ENCODE peak calls at places on chromosomes 12 and 14, in nine cellular contexts. One of them, this sample, is unnamed.

GRCh38 chr14:85528882-85529585 is 910 bp upstream of the FLRT2 start:
- DNase-seq in ELR: peak; percentile 87
- DNase-seq in endothelial cell: no peak
- DNase-seq in Calu3: no peak
- DNase-seq in Caki2: peak; percentile 49
- DNase-seq in KG1: no peak
- DNase-seq in stimulated activated CD8-positive, alpha-beta memory T cell treated with anti-CD3 and anti-CD28 coated beads, Interleukin-15, amount 100 ng/mL, for 24 hours: no peak
- DNase-seq in progenitor cell of endocrine pancreas: no peak
- DNase-seq in NCI-H2171 treated with DMSO at 0.1 percent for 48 hours: no peak
- DNase-seq in this sample: no peak

GRCh38 chr14:74425525-74426201 is 347 bp downstream of the SYNDIG1L start:
- DNase-seq in ELR: peak; percentile 49
- DNase-seq in endothelial cell: peak; percentile 81
- DNase-seq in Calu3: peak; percentile 54
- DNase-seq in Caki2: peak; percentile 14
- DNase-seq in KG1: peak; percentile 2
- DNase-seq in stimulated activated CD8-positive, alpha-beta memory T cell treated with anti-CD3 and anti-CD28 coated beads, Interleukin-15, amount 100 ng/mL, for 24 hours: peak; percentile 27
- DNase-seq in progenitor cell of endocrine pancreas: peak; percentile 80
- DNase-seq in NCI-H2171 treated with DMSO at 0.1 percent for 48 hours: no peak
- DNase-seq in this sample: no peak

GRCh38 chr12:67415473-67415872 is 146.3 kb downstream of the CAND1 start:
- DNase-seq in ELR: peak; percentile 42
- DNase-seq in endothelial cell: peak; percentile 10
- DNase-seq in Calu3: peak; percentile 15
- DNase-seq in Caki2: peak; percentile 47
- DNase-seq in KG1: no peak
- DNase-seq in stimulated activated CD8-positive, alpha-beta memory T cell treated with anti-CD3 and anti-CD28 coated beads, Interleukin-15, amount 100 ng/mL, for 24 hours: no peak
- DNase-seq in progenitor cell of endocrine pancreas: no peak
- DNase-seq in NCI-H2171 treated with DMSO at 0.1 percent for 48 hours: peak; percentile 79
- DNase-seq in this sample: no peak

GRCh38 chr14:45905672-45906071 is 652.7 kb upstream of the MIS18BP1 start:
- DNase-seq in ELR: no peak
- DNase-seq in endothelial cell: no peak
- DNase-seq in Calu3: no peak
- DNase-seq in Caki2: no peak
- DNase-seq in KG1: no peak
- DNase-seq in stimulated activated CD8-positive, alpha-beta memory T cell treated with anti-CD3 and anti-CD28 coated beads, Interleukin-15, amount 100 ng/mL, for 24 hours: no peak
- DNase-seq in progenitor cell of endocrine pancreas: no peak
- DNase-seq in NCI-H2171 treated with DMSO at 0.1 percent for 48 hours: no peak
- DNase-seq in this sample: no peak

GRCh38 chr12:132046561-132046960 is 96.8 kb downstream of the EP400 start:
- DNase-seq in ELR: peak; percentile 93
- DNase-seq in endothelial cell: no peak
- DNase-seq in Calu3: no peak
- DNase-seq in Caki2: no peak
- DNase-seq in KG1: no peak
- DNase-seq in stimulated activated CD8-positive, alpha-beta memory T cell treated with anti-CD3 and anti-CD28 coated beads, Interleukin-15, amount 100 ng/mL, for 24 hours: no peak
- DNase-seq in progenitor cell of endocrine pancreas: no peak
- DNase-seq in NCI-H2171 treated with DMSO at 0.1 percent for 48 hours: no peak
- DNase-seq in this sample: no peak

GRCh38 chr14:23605931-23606585 is 27.5 kb upstream of the JPH4 start:
- DNase-seq in ELR: no peak
- DNase-seq in endothelial cell: no peak
- DNase-seq in Calu3: no peak
- DNase-seq in Caki2: no peak
- DNase-seq in KG1: no peak
- DNase-seq in stimulated activated CD8-positive, alpha-beta memory T cell treated with anti-CD3 and anti-CD28 coated beads, Interleukin-15, amount 100 ng/mL, for 24 hours: no peak
- DNase-seq in progenitor cell of endocrine pancreas: no peak
- DNase-seq in NCI-H2171 treated with DMSO at 0.1 percent for 48 hours: no peak
- DNase-seq in this sample: no peak

GRCh38 chr12:100716949-100717732 is 77.4 kb upstream of the ANO4 start:
- DNase-seq in ELR: peak; percentile 48
- DNase-seq in endothelial cell: peak; percentile 46
- DNase-seq in Calu3: peak; percentile 61
- DNase-seq in Caki2: no peak
- DNase-seq in KG1: no peak
- DNase-seq in stimulated activated CD8-positive, alpha-beta memory T cell treated with anti-CD3 and anti-CD28 coated beads, Interleukin-15, amount 100 ng/mL, for 24 hours: no peak
- DNase-seq in progenitor cell of endocrine pancreas: peak; percentile 30
- DNase-seq in NCI-H2171 treated with DMSO at 0.1 percent for 48 hours: peak; percentile 43
- DNase-seq in this sample: no peak

GRCh38 chr14:56810341-56810740 is at the start of gene OTX2:
- DNase-seq in ELR: no peak
- DNase-seq in endothelial cell: peak; percentile 15
- DNase-seq in Calu3: no peak
- DNase-seq in Caki2: no peak
- DNase-seq in KG1: no peak
- DNase-seq in stimulated activated CD8-positive, alpha-beta memory T cell treated with anti-CD3 and anti-CD28 coated beads, Interleukin-15, amount 100 ng/mL, for 24 hours: no peak
- DNase-seq in progenitor cell of endocrine pancreas: no peak
- DNase-seq in NCI-H2171 treated with DMSO at 0.1 percent for 48 hours: no peak
- DNase-seq in this sample: no peak

GRCh38 chr14:88879016-88879415 is 54.6 kb downstream of the TTC8 start:
- DNase-seq in ELR: peak; percentile 92
- DNase-seq in endothelial cell: no peak
- DNase-seq in Calu3: no peak
- DNase-seq in Caki2: no peak
- DNase-seq in KG1: no peak
- DNase-seq in stimulated activated CD8-positive, alpha-beta memory T cell treated with anti-CD3 and anti-CD28 coated beads, Interleukin-15, amount 100 ng/mL, for 24 hours: no peak
- DNase-seq in progenitor cell of endocrine pancreas: no peak
- DNase-seq in NCI-H2171 treated with DMSO at 0.1 percent for 48 hours: no peak
- DNase-seq in this sample: no peak

GRCh38 chr12:127516467-127516866 is 750.5 kb upstream of the TMEM132C start:
- DNase-seq in ELR: peak; percentile 71
- DNase-seq in endothelial cell: no peak
- DNase-seq in Calu3: no peak
- DNase-seq in Caki2: peak; percentile 12
- DNase-seq in KG1: no peak
- DNase-seq in stimulated activated CD8-positive, alpha-beta memory T cell treated with anti-CD3 and anti-CD28 coated beads, Interleukin-15, amount 100 ng/mL, for 24 hours: no peak
- DNase-seq in progenitor cell of endocrine pancreas: no peak
- DNase-seq in NCI-H2171 treated with DMSO at 0.1 percent for 48 hours: no peak
- DNase-seq in this sample: no peak

GRCh38 chr12:43540474-43540873 is 11.5 kb downstream of the ADAMTS20 start:
- DNase-seq in ELR: no peak
- DNase-seq in endothelial cell: no peak
- DNase-seq in Calu3: no peak
- DNase-seq in Caki2: no peak
- DNase-seq in KG1: no peak
- DNase-seq in stimulated activated CD8-positive, alpha-beta memory T cell treated with anti-CD3 and anti-CD28 coated beads, Interleukin-15, amount 100 ng/mL, for 24 hours: no peak
- DNase-seq in progenitor cell of endocrine pancreas: no peak
- DNase-seq in NCI-H2171 treated with DMSO at 0.1 percent for 48 hours: peak; percentile 78
- DNase-seq in this sample: no peak

GRCh38 chr12:8692573-8692972 is 5.2 kb upstream of the RIMKLB start:
- DNase-seq in ELR: no peak
- DNase-seq in endothelial cell: peak; percentile 58
- DNase-seq in Calu3: no peak
- DNase-seq in Caki2: peak; percentile 58
- DNase-seq in KG1: peak; percentile 68
- DNase-seq in stimulated activated CD8-positive, alpha-beta memory T cell treated with anti-CD3 and anti-CD28 coated beads, Interleukin-15, amount 100 ng/mL, for 24 hours: no peak
- DNase-seq in progenitor cell of endocrine pancreas: no peak
- DNase-seq in NCI-H2171 treated with DMSO at 0.1 percent for 48 hours: peak; percentile 25
- DNase-seq in this sample: no peak

GRCh38 chr12:5083955-5084849 is 40.5 kb downstream of the KCNA5 start:
- DNase-seq in ELR: peak; percentile 69
- DNase-seq in endothelial cell: peak; percentile 67
- DNase-seq in Calu3: peak; percentile 47
- DNase-seq in Caki2: peak; percentile 84
- DNase-seq in KG1: peak; percentile 10
- DNase-seq in stimulated activated CD8-positive, alpha-beta memory T cell treated with anti-CD3 and anti-CD28 coated beads, Interleukin-15, amount 100 ng/mL, for 24 hours: no peak
- DNase-seq in progenitor cell of endocrine pancreas: peak; percentile 56
- DNase-seq in NCI-H2171 treated with DMSO at 0.1 percent for 48 hours: peak; percentile 36
- DNase-seq in this sample: no peak

GRCh38 chr12:116962783-116963356 is 52.1 kb downstream of the FBXW8 start:
- DNase-seq in ELR: no peak
- DNase-seq in endothelial cell: no peak
- DNase-seq in Calu3: no peak
- DNase-seq in Caki2: no peak
- DNase-seq in KG1: no peak
- DNase-seq in stimulated activated CD8-positive, alpha-beta memory T cell treated with anti-CD3 and anti-CD28 coated beads, Interleukin-15, amount 100 ng/mL, for 24 hours: no peak
- DNase-seq in progenitor cell of endocrine pancreas: no peak
- DNase-seq in NCI-H2171 treated with DMSO at 0.1 percent for 48 hours: no peak
- DNase-seq in this sample: no peak

GRCh38 chr14:92317511-92317910 is 5.5 kb upstream of the SLC24A4 start:
- DNase-seq in ELR: peak; percentile 38
- DNase-seq in endothelial cell: no peak
- DNase-seq in Calu3: no peak
- DNase-seq in Caki2: no peak
- DNase-seq in KG1: no peak
- DNase-seq in stimulated activated CD8-positive, alpha-beta memory T cell treated with anti-CD3 and anti-CD28 coated beads, Interleukin-15, amount 100 ng/mL, for 24 hours: no peak
- DNase-seq in progenitor cell of endocrine pancreas: no peak
- DNase-seq in NCI-H2171 treated with DMSO at 0.1 percent for 48 hours: no peak
- DNase-seq in this sample: no peak

This sample was measured in chondrocyte.